ENCODE peak calls at places on chromosomes 12 and 14, in seven cellular contexts. One of them, this sample, is unnamed.

GRCh38 chr14:68968051-68968450 is 11.1 kb downstream of the ACTN1 start:
- DNase-seq in cardiac muscle cell: no peak
- DNase-seq in neural crest cell: no peak
- DNase-seq in fibroblast of the aortic adventitia: no peak
- DNase-seq in progenitor cell of endocrine pancreas: no peak
- DNase-seq in foreskin fibroblast: no peak
- DNase-seq in tibial artery: no peak
- DNase-seq in this sample: no peak

GRCh38 chr14:56121786-56122185 is 3.6 kb downstream of the PELI2 start:
- DNase-seq in cardiac muscle cell: no peak
- DNase-seq in neural crest cell: no peak
- DNase-seq in fibroblast of the aortic adventitia: no peak
- DNase-seq in progenitor cell of endocrine pancreas: no peak
- DNase-seq in foreskin fibroblast: peak
- DNase-seq in tibial artery: no peak
- DNase-seq in this sample: no peak

GRCh38 chr14:106493962-106494823 is 967.8 kb downstream of the TMEM121 start:
- DNase-seq in cardiac muscle cell: no peak
- DNase-seq in neural crest cell: no peak
- DNase-seq in fibroblast of the aortic adventitia: no peak
- DNase-seq in progenitor cell of endocrine pancreas: no peak
- DNase-seq in foreskin fibroblast: no peak
- DNase-seq in tibial artery: no peak
- DNase-seq in this sample: no peak

GRCh38 chr12:12804432-12804886 is 8.7 kb upstream of the DDX47 start:
- DNase-seq in cardiac muscle cell: no peak
- DNase-seq in neural crest cell: no peak
- DNase-seq in fibroblast of the aortic adventitia: peak
- DNase-seq in progenitor cell of endocrine pancreas: no peak
- DNase-seq in foreskin fibroblast: peak
- DNase-seq in tibial artery: no peak
- DNase-seq in this sample: peak

GRCh38 chr12:4168041-4168440 is 105.5 kb upstream of the CCND2 start:
- DNase-seq in cardiac muscle cell: no peak
- DNase-seq in neural crest cell: no peak
- DNase-seq in fibroblast of the aortic adventitia: no peak
- DNase-seq in progenitor cell of endocrine pancreas: no peak
- DNase-seq in foreskin fibroblast: no peak
- DNase-seq in tibial artery: no peak
- DNase-seq in this sample: no peak

GRCh38 chr12:124754949-124755800 is 108.5 kb downstream of the SCARB1 start:
- DNase-seq in cardiac muscle cell: peak
- DNase-seq in neural crest cell: peak
- DNase-seq in fibroblast of the aortic adventitia: peak
- DNase-seq in progenitor cell of endocrine pancreas: no peak
- DNase-seq in foreskin fibroblast: peak
- DNase-seq in tibial artery: peak
- DNase-seq in this sample: peak

GRCh38 chr14:65211341-65211987 is 109.1 kb upstream of the MAX start:
- DNase-seq in cardiac muscle cell: peak
- DNase-seq in neural crest cell: no peak
- DNase-seq in fibroblast of the aortic adventitia: peak
- DNase-seq in progenitor cell of endocrine pancreas: no peak
- DNase-seq in foreskin fibroblast: peak
- DNase-seq in tibial artery: no peak
- DNase-seq in this sample: peak

GRCh38 chr12:109868182-109869051 is 11.9 kb downstream of the GLTP start:
- DNase-seq in cardiac muscle cell: no peak
- DNase-seq in neural crest cell: no peak
- DNase-seq in fibroblast of the aortic adventitia: no peak
- DNase-seq in progenitor cell of endocrine pancreas: no peak
- DNase-seq in foreskin fibroblast: peak
- DNase-seq in tibial artery: no peak
- DNase-seq in this sample: no peak

GRCh38 chr14:38964630-38965029 is 138.4 kb downstream of the SEC23A start:
- DNase-seq in cardiac muscle cell: peak
- DNase-seq in neural crest cell: no peak
- DNase-seq in fibroblast of the aortic adventitia: no peak
- DNase-seq in progenitor cell of endocrine pancreas: no peak
- DNase-seq in foreskin fibroblast: peak
- DNase-seq in tibial artery: no peak
- DNase-seq in this sample: peak

GRCh38 chr14:102058931-102059330 is 27.9 kb downstream of the HSP90AA1 start:
- DNase-seq in cardiac muscle cell: no peak
- DNase-seq in neural crest cell: no peak
- DNase-seq in fibroblast of the aortic adventitia: no peak
- DNase-seq in progenitor cell of endocrine pancreas: no peak
- DNase-seq in foreskin fibroblast: no peak
- DNase-seq in tibial artery: no peak
- DNase-seq in this sample: no peak

GRCh38 chr14:32608880-32609279 is 279.8 kb downstream of the AKAP6 start:
- DNase-seq in cardiac muscle cell: peak
- DNase-seq in neural crest cell: no peak
- DNase-seq in fibroblast of the aortic adventitia: peak
- DNase-seq in progenitor cell of endocrine pancreas: no peak
- DNase-seq in foreskin fibroblast: peak
- DNase-seq in tibial artery: no peak
- DNase-seq in this sample: no peak

GRCh38 chr14:77086017-77086727 is 11.9 kb upstream of the CIPC start:
- DNase-seq in cardiac muscle cell: peak
- DNase-seq in neural crest cell: no peak
- DNase-seq in fibroblast of the aortic adventitia: no peak
- DNase-seq in progenitor cell of endocrine pancreas: no peak
- DNase-seq in foreskin fibroblast: no peak
- DNase-seq in tibial artery: no peak
- DNase-seq in this sample: peak

GRCh38 chr12:75650989-75651695 is 139.7 kb upstream of the KRR1 start:
- DNase-seq in cardiac muscle cell: peak
- DNase-seq in neural crest cell: no peak
- DNase-seq in fibroblast of the aortic adventitia: peak
- DNase-seq in progenitor cell of endocrine pancreas: no peak
- DNase-seq in foreskin fibroblast: peak
- DNase-seq in tibial artery: no peak
- DNase-seq in this sample: no peak

GRCh38 chr12:590206-590750 is 73.0 kb downstream of the NINJ2 start:
- DNase-seq in cardiac muscle cell: no peak
- DNase-seq in neural crest cell: no peak
- DNase-seq in fibroblast of the aortic adventitia: no peak
- DNase-seq in progenitor cell of endocrine pancreas: no peak
- DNase-seq in foreskin fibroblast: no peak
- DNase-seq in tibial artery: no peak
- DNase-seq in this sample: no peak

GRCh38 chr12:8781326-8781725 is 41.1 kb upstream of the A2ML1 start:
- DNase-seq in cardiac muscle cell: no peak
- DNase-seq in neural crest cell: no peak
- DNase-seq in fibroblast of the aortic adventitia: no peak
- DNase-seq in progenitor cell of endocrine pancreas: no peak
- DNase-seq in foreskin fibroblast: no peak
- DNase-seq in tibial artery: no peak
- DNase-seq in this sample: no peak

GRCh38 chr12:96402061-96402460 is 1.8 kb upstream of the CDK17 start:
- DNase-seq in cardiac muscle cell: no peak
- DNase-seq in neural crest cell: no peak
- DNase-seq in fibroblast of the aortic adventitia: no peak
- DNase-seq in progenitor cell of endocrine pancreas: no peak
- DNase-seq in foreskin fibroblast: no peak
- DNase-seq in tibial artery: no peak
- DNase-seq in this sample: no peak

GRCh38 chr14:68365228-68365627 is 427.6 kb downstream of the ZFP36L1 start:
- DNase-seq in cardiac muscle cell: peak
- DNase-seq in neural crest cell: no peak
- DNase-seq in fibroblast of the aortic adventitia: peak
- DNase-seq in progenitor cell of endocrine pancreas: no peak
- DNase-seq in foreskin fibroblast: peak
- DNase-seq in tibial artery: no peak
- DNase-seq in this sample: peak

GRCh38 chr12:130481392-130481879 is 143.7 kb downstream of the PIWIL1 start:
- DNase-seq in cardiac muscle cell: no peak
- DNase-seq in neural crest cell: no peak
- DNase-seq in fibroblast of the aortic adventitia: no peak
- DNase-seq in progenitor cell of endocrine pancreas: no peak
- DNase-seq in foreskin fibroblast: no peak
- DNase-seq in tibial artery: no peak
- DNase-seq in this sample: no peak

GRCh38 chr12:124581299-124581698 is 13.9 kb upstream of the NCOR2 start:
- DNase-seq in cardiac muscle cell: peak
- DNase-seq in neural crest cell: no peak
- DNase-seq in fibroblast of the aortic adventitia: peak
- DNase-seq in progenitor cell of endocrine pancreas: no peak
- DNase-seq in foreskin fibroblast: no peak
- DNase-seq in tibial artery: no peak
- DNase-seq in this sample: no peak

GRCh38 chr12:11705010-11705409 is 55.5 kb downstream of the ETV6 start:
- DNase-seq in cardiac muscle cell: peak
- DNase-seq in neural crest cell: no peak
- DNase-seq in fibroblast of the aortic adventitia: peak
- DNase-seq in progenitor cell of endocrine pancreas: no peak
- DNase-seq in foreskin fibroblast: peak
- DNase-seq in tibial artery: no peak
- DNase-seq in this sample: peak

DNA sequence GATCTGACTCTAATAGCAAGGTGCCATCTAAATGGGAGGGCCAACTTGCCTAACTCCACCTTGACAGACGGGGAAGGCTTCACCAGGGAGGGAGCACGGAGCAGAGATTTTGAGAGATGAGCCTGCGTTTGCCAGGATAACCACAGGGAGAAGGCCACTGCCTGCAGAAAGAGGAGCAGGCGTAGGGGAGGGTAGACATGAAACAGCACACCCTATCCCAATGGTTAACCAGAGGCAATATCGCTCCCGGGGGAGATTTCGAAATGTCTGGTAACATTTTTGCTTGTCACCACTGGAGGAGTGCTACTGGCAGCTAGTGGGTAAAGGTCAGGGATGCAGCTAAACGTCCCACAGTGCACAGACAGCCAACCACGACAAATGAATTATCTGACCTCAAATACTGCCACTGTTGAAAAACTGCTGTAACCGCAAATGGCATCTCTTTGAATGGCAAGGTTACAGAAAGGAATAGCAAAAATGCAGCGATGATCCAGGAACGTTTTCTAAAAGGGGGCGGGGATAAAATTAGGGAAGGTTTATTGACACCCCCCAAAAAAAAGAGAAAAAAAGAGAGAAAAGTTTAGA is 126.0 kb upstream of the ATF7IP start:
- DNase-seq in cardiac muscle cell: peak
- DNase-seq in neural crest cell: peak
- DNase-seq in fibroblast of the aortic adventitia: peak
- DNase-seq in progenitor cell of endocrine pancreas: no peak
- DNase-seq in foreskin fibroblast: peak
- DNase-seq in tibial artery: peak
- DNase-seq in this sample: no peak
- TF ChIP-seq CTCF in cardiac muscle cell: no peak
- TF ChIP-seq CTCF in neural crest cell: peak
- TF ChIP-seq CTCF in fibroblast of the aortic adventitia: no peak
- TF ChIP-seq CTCF in progenitor cell of endocrine pancreas: peak
- TF ChIP-seq CTCF in foreskin fibroblast: no peak
- TF ChIP-seq CTCF in tibial artery: no peak
- TF ChIP-seq CTCF in this sample: peak

GRCh38 chr12:65882504-65882903 is 58.2 kb downstream of the HMGA2 start:
- DNase-seq in cardiac muscle cell: no peak
- DNase-seq in neural crest cell: no peak
- DNase-seq in fibroblast of the aortic adventitia: no peak
- DNase-seq in progenitor cell of endocrine pancreas: no peak
- DNase-seq in foreskin fibroblast: peak
- DNase-seq in tibial artery: no peak
- DNase-seq in this sample: no peak

GRCh38 chr12:65885312-65885711 is 61.0 kb downstream of the HMGA2 start:
- DNase-seq in cardiac muscle cell: peak
- DNase-seq in neural crest cell: no peak
- DNase-seq in fibroblast of the aortic adventitia: peak
- DNase-seq in progenitor cell of endocrine pancreas: no peak
- DNase-seq in foreskin fibroblast: peak
- DNase-seq in tibial artery: peak
- DNase-seq in this sample: peak

GRCh38 chr12:65879878-65880277 is 55.6 kb downstream of the HMGA2 start:
- DNase-seq in cardiac muscle cell: peak
- DNase-seq in neural crest cell: no peak
- DNase-seq in fibroblast of the aortic adventitia: peak
- DNase-seq in progenitor cell of endocrine pancreas: no peak
- DNase-seq in foreskin fibroblast: peak
- DNase-seq in tibial artery: no peak
- DNase-seq in this sample: peak

GRCh38 chr12:65881348-65881961 is 57.2 kb downstream of the HMGA2 start:
- DNase-seq in cardiac muscle cell: peak
- DNase-seq in neural crest cell: no peak
- DNase-seq in fibroblast of the aortic adventitia: peak
- DNase-seq in progenitor cell of endocrine pancreas: no peak
- DNase-seq in foreskin fibroblast: peak
- DNase-seq in tibial artery: peak
- DNase-seq in this sample: peak

DNA sequence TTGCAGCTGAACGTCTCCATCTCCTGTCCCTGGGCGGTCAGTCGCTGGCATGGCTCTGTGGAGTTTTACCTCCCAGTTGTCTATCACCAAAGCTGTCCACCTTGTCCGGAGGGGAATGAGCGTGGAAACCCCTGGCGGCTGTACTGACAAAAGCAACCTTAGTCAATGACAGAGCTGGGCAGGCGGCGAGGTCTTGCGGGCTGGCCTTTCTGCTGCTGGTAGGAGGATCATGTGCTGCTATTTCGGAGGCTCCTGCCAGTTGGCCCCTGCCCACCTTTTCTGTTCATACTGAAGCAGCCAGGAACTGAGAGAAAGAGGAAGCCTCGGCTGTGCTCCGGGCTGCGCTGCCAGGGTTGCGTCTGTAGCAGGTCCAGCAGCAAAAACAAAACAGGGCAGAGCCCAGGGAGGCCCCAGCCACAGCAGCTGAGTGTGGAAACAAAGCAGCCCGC is 57.7 kb downstream of the HMGA2 start:
- DNase-seq in cardiac muscle cell: peak
- DNase-seq in neural crest cell: no peak
- DNase-seq in fibroblast of the aortic adventitia: peak
- DNase-seq in progenitor cell of endocrine pancreas: no peak
- DNase-seq in foreskin fibroblast: peak
- DNase-seq in tibial artery: peak
- DNase-seq in this sample: no peak
- TF ChIP-seq CTCF in cardiac muscle cell: peak
- TF ChIP-seq CTCF in neural crest cell: peak
- TF ChIP-seq CTCF in fibroblast of the aortic adventitia: peak
- TF ChIP-seq CTCF in progenitor cell of endocrine pancreas: peak
- TF ChIP-seq CTCF in foreskin fibroblast: peak
- TF ChIP-seq CTCF in tibial artery: peak
- TF ChIP-seq CTCF in this sample: peak

GRCh38 chr12:6383572-6384498 is at the start of gene LTBR:
- DNase-seq in cardiac muscle cell: peak
- DNase-seq in neural crest cell: no peak
- DNase-seq in fibroblast of the aortic adventitia: peak
- DNase-seq in progenitor cell of endocrine pancreas: peak
- DNase-seq in foreskin fibroblast: peak
- DNase-seq in tibial artery: peak
- DNase-seq in this sample: peak
- TF ChIP-seq CTCF in cardiac muscle cell: peak
- TF ChIP-seq CTCF in neural crest cell: no peak
- TF ChIP-seq CTCF in fibroblast of the aortic adventitia: peak
- TF ChIP-seq CTCF in progenitor cell of endocrine pancreas: no peak
- TF ChIP-seq CTCF in foreskin fibroblast: no peak
- TF ChIP-seq CTCF in tibial artery: no peak
- TF ChIP-seq CTCF in this sample: peak

DNA sequence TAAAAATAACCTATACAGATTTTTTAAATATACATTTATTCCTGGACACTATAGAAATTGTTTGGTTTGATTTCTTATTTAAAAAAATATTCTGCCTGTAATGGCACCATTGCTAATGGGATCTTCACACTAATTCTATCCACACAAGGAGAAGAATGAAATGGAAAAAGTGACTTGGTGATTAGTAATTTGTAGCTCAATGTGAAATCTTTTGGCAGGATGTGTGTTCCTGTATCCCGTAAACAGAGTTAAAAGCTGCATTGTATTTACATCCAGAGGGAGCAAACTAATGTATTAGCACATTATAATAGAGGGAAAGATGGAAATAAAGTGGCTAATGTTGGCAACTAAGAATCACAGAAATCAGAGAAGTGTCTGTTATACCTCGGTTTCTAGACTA is 1455.3 kb upstream of the FLRT2 start:
- DNase-seq in cardiac muscle cell: no peak
- DNase-seq in neural crest cell: no peak
- DNase-seq in fibroblast of the aortic adventitia: no peak
- DNase-seq in progenitor cell of endocrine pancreas: no peak
- DNase-seq in foreskin fibroblast: no peak
- DNase-seq in tibial artery: no peak
- DNase-seq in this sample: no peak
- TF ChIP-seq CTCF in cardiac muscle cell: no peak
- TF ChIP-seq CTCF in neural crest cell: no peak
- TF ChIP-seq CTCF in fibroblast of the aortic adventitia: no peak
- TF ChIP-seq CTCF in progenitor cell of endocrine pancreas: no peak
- TF ChIP-seq CTCF in foreskin fibroblast: no peak
- TF ChIP-seq CTCF in tibial artery: no peak
- TF ChIP-seq CTCF in this sample: no peak